ENCODE peak calls at places on chromosome 16, in nine cellular contexts. Z is germinal center, G is hypothalamus, C is omental fat pad, W is bronchial epithelial cell, U is AG09309, J is HS-5, D is MG63, P is fibroblast of mammary gland. I is an unnamed sample.
A peak's percentile ranks its signal among the peaks of the same experiment; 100 is the strongest.

GRCh38 chr16:11319529-11320146 is 25.6 kb upstream of the RMI2 start:
- DNase-seq in Z (no peak), G (no peak), C (no peak), W (no peak), U (no peak), J (no peak), D (no peak), P (no peak), I (no peak)

GRCh38 chr16:30369091-30369937 is 980 bp downstream of the TBC1D10B start:
- DNase-seq in Z (no peak), G (no peak), C (no peak), W (no peak), U (no peak), J (no peak), D (no peak), P (no peak), I (no peak)

GRCh38 chr16:84585886-84586285 is 32.0 kb downstream of the COTL1 start:
- DNase-seq in Z (peak; percentile 71), G (peak; percentile 36), C (no peak), W (peak; percentile 9), U (no peak), J (no peak), D (no peak), P (no peak), I (no peak)

GRCh38 chr16:77330332-77331043 is 104.3 kb downstream of the ADAMTS18 start:
- DNase-seq in Z (no peak), G (no peak), C (no peak), W (peak; percentile 15), U (no peak), J (no peak), D (no peak), P (no peak), I (no peak)

GRCh38 chr16:58515871-58516767 is 802 bp downstream of the SETD6 start:
- DNase-seq in Z (peak; percentile 89), G (no peak), C (no peak), W (peak; percentile 38), U (no peak), J (no peak), D (peak; percentile 66), P (no peak), I (no peak)

GRCh38 chr16:86635181-86635580 is 56.8 kb downstream of the FOXL1 start:
- DNase-seq in Z (no peak), G (no peak), C (no peak), W (no peak), U (no peak), J (no peak), D (no peak), P (peak; percentile 79), I (no peak)

GRCh38 chr16:90019543-90020259 is 445 bp upstream of the DBNDD1 start:
- DNase-seq in Z (peak; percentile 75), G (no peak), C (no peak), W (peak; percentile 56), U (no peak), J (no peak), D (peak; percentile 91), P (peak; percentile 69), I (no peak)

GRCh38 chr16:1408171-1408837 is 6.2 kb downstream of the UNKL start:
- DNase-seq in Z (peak; percentile 96), G (peak; percentile 88), C (peak; percentile 97), W (peak; percentile 41), U (peak; percentile 17), J (peak; percentile 35), D (peak; percentile 89), P (peak; percentile 81), I (peak; percentile 71)

GRCh38 chr16:78900039-78900811 is 700.3 kb downstream of the MAF start:
- DNase-seq in Z (no peak), G (no peak), C (no peak), W (no peak), U (no peak), J (no peak), D (no peak), P (no peak), I (no peak)

GRCh38 chr16:84320511-84320910 is 25.8 kb downstream of the WFDC1 start:
- DNase-seq in Z (no peak), G (no peak), C (no peak), W (no peak), U (no peak), J (no peak), D (no peak), P (no peak), I (no peak)

GRCh38 chr16:78184554-78185183 is 85.2 kb downstream of the WWOX start:
- DNase-seq in Z (no peak), G (no peak), C (no peak), W (peak; percentile 18), U (no peak), J (no peak), D (no peak), P (peak; percentile 30), I (no peak)

I was measured in AML-193.